ENCODE peak calls at places on chromosomes 4 and X, in seven cellular contexts. P is tibial nerve; X is ovary; D is psoas muscle; G is adrenal gland; Y is naive thymus-derived CD4-positive, alpha-beta T cell; N is body of pancreas. B is an unnamed sample.
A peak's percentile ranks its signal among the peaks of the same experiment; 100 is the strongest.

GRCh38 chr4:117777721-117778120 is 256.6 kb upstream of the NDST3 start:
- DNase-seq in P (no peak), X (no peak), D (no peak), G (no peak), Y (no peak), N (no peak), B (no peak)

GRCh38 chrX:24515447-24515846 is 50.4 kb downstream of the PDK3 start:
- DNase-seq in P (no peak), X (no peak), D (no peak), G (no peak), Y (no peak), N (no peak), B (no peak)

GRCh38 chr4:143658336-143658735 is 42.1 kb downstream of the FREM3 start:
- DNase-seq in P (no peak), X (no peak), D (no peak), G (no peak), Y (no peak), N (no peak), B (no peak)

GRCh38 chr4:15255537-15255936 is 172.3 kb upstream of the C1QTNF7 start:
- DNase-seq in P (no peak), X (no peak), D (no peak), G (no peak), Y (no peak), N (no peak), B (no peak)

GRCh38 chrX:125203737-125204578 is 115.7 kb upstream of the TEX13C start:
- DNase-seq in P (no peak), X (no peak), D (peak; percentile 31), G (peak; percentile 29), Y (peak; percentile 19), N (peak; percentile 35), B (no peak)

GRCh38 chr4:146370841-146371240 is 150.9 kb downstream of the SLC10A7 start:
- DNase-seq in P (no peak), X (no peak), D (no peak), G (no peak), Y (no peak), N (no peak), B (no peak)

GRCh38 chr4:71545168-71545567 is 206.3 kb downstream of the SLC4A4 start:
- DNase-seq in P (no peak), X (no peak), D (no peak), G (no peak), Y (no peak), N (no peak), B (no peak)

GRCh38 chr4:130668859-130669258 is 1572.9 kb downstream of the C4orf33 start:
- DNase-seq in P (no peak), X (no peak), D (no peak), G (no peak), Y (no peak), N (no peak), B (no peak)

GRCh38 chrX:155864655-155865054 is 16.5 kb upstream of the VAMP7 start:
- DNase-seq in P (no peak), X (no peak), D (no peak), G (no peak), Y (no peak), N (no peak), B (no peak)

GRCh38 chr4:76233088-76233487 is 18.4 kb upstream of the FAM47E start:
- DNase-seq in P (no peak), X (no peak), D (no peak), G (no peak), Y (no peak), N (no peak), B (no peak)

GRCh38 chr4:126627255-126627654 is 1005.5 kb upstream of the INTU start:
- DNase-seq in P (no peak), X (no peak), D (no peak), G (no peak), Y (no peak), N (no peak), B (no peak)

GRCh38 chr4:15964159-15964558 is 1.2 kb upstream of the FGFBP2 start:
- DNase-seq in P (no peak), X (no peak), D (no peak), G (no peak), Y (no peak), N (no peak), B (no peak)

GRCh38 chr4:83043801-83044407 is 8.9 kb downstream of the COPS4 start:
- DNase-seq in P (no peak), X (no peak), D (no peak), G (no peak), Y (no peak), N (no peak), B (no peak)

GRCh38 chrX:31223817-31224216 is 152.0 kb upstream of the FTHL17 start:
- DNase-seq in P (no peak), X (no peak), D (no peak), G (no peak), Y (no peak), N (peak; percentile 36), B (no peak)

GRCh38 chrX:11427082-11428033 is 134.1 kb downstream of the AMELX start:
- DNase-seq in P (peak; percentile 29), X (peak; percentile 77), D (peak; percentile 58), G (peak; percentile 32), Y (no peak), N (peak; percentile 46), B (no peak)

GRCh38 chrX:16213970-16214369 is 46.7 kb downstream of the MAGEB17 start:
- DNase-seq in P (no peak), X (no peak), D (no peak), G (no peak), Y (no peak), N (no peak), B (no peak)

GRCh38 chr4:106246441-106246840 is 69.6 kb downstream of the TBCK start:
- DNase-seq in P (no peak), X (no peak), D (no peak), G (no peak), Y (no peak), N (no peak), B (no peak)

GRCh38 chr4:114209589-114209988 is 230.1 kb upstream of the ARSJ start:
- DNase-seq in P (no peak), X (no peak), D (no peak), G (no peak), Y (no peak), N (no peak), B (no peak)

GRCh38 chr4:14524236-14524635 is 478.0 kb upstream of the CPEB2 start:
- DNase-seq in P (no peak), X (no peak), D (no peak), G (no peak), Y (no peak), N (no peak), B (no peak)

GRCh38 chrX:132443736-132444135 is 45.1 kb downstream of the MBNL3 start:
- DNase-seq in P (no peak), X (no peak), D (no peak), G (no peak), Y (no peak), N (no peak), B (no peak)

GRCh38 chr4:100290585-100290984 is 100.3 kb upstream of the DDIT4L start:
- DNase-seq in P (no peak), X (no peak), D (no peak), G (no peak), Y (no peak), N (no peak), B (no peak)

GRCh38 chr4:187424636-187425035 is 570.9 kb upstream of the ZFP42 start:
- DNase-seq in P (no peak), X (no peak), D (no peak), G (no peak), Y (no peak), N (no peak), B (no peak)

GRCh38 chr4:39565925-39566630 is 38.8 kb upstream of the UGDH start:
- DNase-seq in P (no peak), X (no peak), D (no peak), G (no peak), Y (no peak), N (no peak), B (no peak)

GRCh38 chr4:184506527-184507121 is 32.3 kb upstream of the IRF2 start:
- DNase-seq in P (no peak), X (no peak), D (no peak), G (no peak), Y (peak; percentile 30), N (peak; percentile 13), B (peak; percentile 6)

GRCh38 chrX:70826715-70827114 is 81.8 kb downstream of the TEX11 start:
- DNase-seq in P (no peak), X (no peak), D (no peak), G (no peak), Y (no peak), N (no peak), B (no peak)

GRCh38 chr4:153514001-153514526 is 47.9 kb downstream of the TMEM131L start:
- DNase-seq in P (no peak), X (no peak), D (no peak), G (no peak), Y (no peak), N (no peak), B (no peak)

GRCh38 chrX:136764206-136764605 is 16.5 kb downstream of the ARHGEF6 start:
- DNase-seq in P (no peak), X (no peak), D (no peak), G (no peak), Y (no peak), N (no peak), B (no peak)
- H3K4me1 ChIP-seq in P (peaks cover 20% of the 10 kb centered on the region), X (peaks cover 3% of the 10 kb centered on the region), D (peaks cover 33% of the 10 kb centered on the region), G (peaks cover 18% of the 10 kb centered on the region), Y (peaks cover 52% of the 10 kb centered on the region), N (no peaks in the 10 kb centered on the region), B (peaks cover 48% of the 10 kb centered on the region)

GRCh38 chr4:8351931-8352367 is 82.4 kb downstream of the HTRA3 start:
- DNase-seq in P (peak; percentile 38), X (peak; percentile 73), D (no peak), G (no peak), Y (no peak), N (no peak), B (no peak)
- H3K27ac ChIP-seq in P (no peak overlapping the region), X (peak overlapping the region; percentile 37), D (no peak overlapping the region), G (no peak overlapping the region), Y (no peak overlapping the region), N (no peak overlapping the region), B (no peak overlapping the region)

GRCh38 chr4:1207603-1208265 is 35.4 kb upstream of the SPON2 start:
- DNase-seq in P (no peak), X (peak; percentile 90), D (peak; percentile 65), G (no peak), Y (no peak), N (peak; percentile 80), B (no peak)
- H3K4me1 ChIP-seq in P (peaks cover 72% of the 10 kb centered on the region), X (peaks cover 38% of the 10 kb centered on the region), D (peaks cover 42% of the 10 kb centered on the region), G (peaks cover 47% of the 10 kb centered on the region), Y (no peaks in the 10 kb centered on the region), N (peaks cover 50% of the 10 kb centered on the region), B (peaks cover 16% of the 10 kb centered on the region)

GRCh38 chr4:6493668-6494304 is 21.4 kb upstream of the PPP2R2C start:
- DNase-seq in P (no peak), X (no peak), D (no peak), G (no peak), Y (no peak), N (peak; percentile 19), B (no peak)
- H3K27ac ChIP-seq in P (no peak overlapping the region), X (no peak overlapping the region), D (no peak overlapping the region), G (no peak overlapping the region), Y (no peak overlapping the region), N (no peak overlapping the region), B (no peak overlapping the region)